ENCODE peak calls at places on chromosomes 1 and 21, in ten cellular contexts. T is IMR-90, D is A549, B is heart left ventricle, C is Peyer's patch, N is K562, Y is body of pancreas, M is GM12892, A is tibial nerve, P is H1. O is an unnamed sample.

GRCh38 chr1:58883037-58883887 is 99.4 kb upstream of the JUN start:
- DNase-seq in T (peak; percentile 97), D (peak; percentile 86), B (peak; percentile 78), C (peak; percentile 67), N (peak; percentile 41), Y (peak; percentile 70), M (no peak), A (peak; percentile 79), P (no peak), O (no peak)

GRCh38 chr1:220680085-220680687 is 10.0 kb upstream of the C1orf115 start:
- DNase-seq in T (peak; percentile 19), D (peak; percentile 51), B (no peak), C (no peak), N (peak; percentile 49), Y (peak; percentile 27), M (no peak), A (no peak), P (no peak), O (peak; percentile 29)

GRCh38 chr1:47996406-47997226 is 569 bp downstream of the TRABD2B start:
- DNase-seq in T (no peak), D (no peak), B (no peak), C (no peak), N (no peak), Y (peak; percentile 32), M (no peak), A (no peak), P (no peak), O (no peak)

GRCh38 chr1:231550448-231550781 is 21.9 kb downstream of the TSNAX start:
- DNase-seq in T (no peak), D (peak; percentile 57), B (no peak), C (no peak), N (peak; percentile 54), Y (no peak), M (no peak), A (no peak), P (no peak), O (no peak)

GRCh38 chr1:165629848-165630628 is 996 bp upstream of the MGST3 start:
- DNase-seq in T (no peak), D (no peak), B (no peak), C (no peak), N (no peak), Y (no peak), M (no peak), A (no peak), P (no peak), O (no peak)

GRCh38 chr1:182860658-182861057 is 21.5 kb downstream of the DHX9 start:
- DNase-seq in T (no peak), D (no peak), B (no peak), C (no peak), N (no peak), Y (no peak), M (no peak), A (no peak), P (no peak), O (no peak)

GRCh38 chr1:200231787-200232222 is 178.0 kb downstream of the ZNF281 start:
- DNase-seq in T (peak; percentile 45), D (no peak), B (no peak), C (no peak), N (no peak), Y (no peak), M (no peak), A (no peak), P (no peak), O (no peak)

GRCh38 chr1:117735045-117735992 is 129.5 kb downstream of the TENT5C start:
- DNase-seq in T (peak; percentile 61), D (peak; percentile 8), B (no peak), C (no peak), N (no peak), Y (no peak), M (no peak), A (peak; percentile 16), P (no peak), O (no peak)

GRCh38 chr1:242534753-242535152 is 10.3 kb upstream of the PLD5 start:
- DNase-seq in T (no peak), D (no peak), B (no peak), C (no peak), N (no peak), Y (no peak), M (no peak), A (no peak), P (no peak), O (no peak)

GRCh38 chr1:41998250-41998649 is 79.5 kb upstream of the HIVEP3 start:
- DNase-seq in T (no peak), D (no peak), B (no peak), C (no peak), N (no peak), Y (no peak), M (no peak), A (no peak), P (no peak), O (no peak)

GRCh38 chr1:31483012-31483946 is 70.3 kb downstream of the SERINC2 start:
- DNase-seq in T (peak; percentile 96), D (peak; percentile 43), B (no peak), C (no peak), N (no peak), Y (peak; percentile 30), M (no peak), A (peak; percentile 75), P (no peak), O (no peak)

GRCh38 chr21:29342394-29342957 is 43.8 kb downstream of the BACH1 start:
- DNase-seq in T (peak; percentile 99), D (peak; percentile 11), B (peak; percentile 79), C (no peak), N (no peak), Y (peak; percentile 30), M (no peak), A (peak; percentile 15), P (no peak), O (no peak)
- TF ChIP-seq POLR2A in T (peak; percentile 79), D (no peak), B (no peak), C (no peak), N (no peak), Y (no peak), M (no peak), A (no peak), P (no peak), O (no peak)

DNA sequence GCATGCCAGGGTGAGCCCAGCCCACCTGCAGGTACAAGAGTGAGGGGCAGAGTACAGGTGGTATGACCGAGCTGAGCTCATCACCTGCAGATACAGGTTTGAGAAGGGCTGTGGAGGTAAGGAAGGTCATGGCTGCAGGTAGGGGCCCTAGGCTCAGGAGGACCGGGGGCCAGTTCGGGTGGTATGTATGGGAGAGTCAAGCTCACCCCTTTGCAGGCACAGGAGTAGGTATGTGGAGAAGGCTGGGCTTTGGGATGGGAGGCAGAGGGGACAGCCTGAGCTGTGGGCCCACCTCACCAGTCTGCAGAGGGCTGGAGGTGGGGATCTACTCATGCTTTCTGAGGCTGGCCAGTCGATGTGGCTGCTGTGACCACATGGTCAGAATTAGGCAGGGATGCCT is 17.2 kb downstream of the PODN start:
- DNase-seq in T (no peak), D (no peak), B (peak; percentile 39), C (no peak), N (no peak), Y (no peak), M (no peak), A (no peak), P (no peak), O (no peak)
- TF ChIP-seq POLR2A in T (no peak), D (no peak), B (no peak), C (no peak), N (no peak), Y (no peak), M (no peak), A (no peak), P (no peak), O (no peak)

GRCh38 chr1:248306103-248306502 is 2.9 kb upstream of the OR2T12 start:
- DNase-seq in T (no peak), D (no peak), B (no peak), C (no peak), N (no peak), Y (no peak), M (no peak), A (no peak), P (no peak), O (no peak)

DNA sequence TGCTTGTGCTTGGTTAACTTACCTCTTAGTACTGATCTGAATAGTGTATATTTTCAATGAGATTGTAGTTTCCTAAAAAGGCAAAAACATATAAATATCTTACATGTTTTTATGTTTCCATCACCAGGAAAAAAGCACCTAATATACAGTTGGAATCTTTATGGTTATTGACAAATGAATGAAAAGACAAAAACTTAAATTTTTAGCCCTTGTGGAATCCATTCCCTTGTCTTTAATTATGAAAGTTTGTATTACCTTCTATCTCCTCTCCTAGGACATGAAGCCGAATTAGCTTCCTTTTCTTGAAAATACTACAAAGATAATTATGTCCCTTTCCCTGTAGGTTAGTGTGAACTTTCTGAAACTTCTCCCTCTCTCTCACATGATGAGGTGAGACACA is at the start of gene OR2T12:
- DNase-seq in T (no peak), D (no peak), B (no peak), C (no peak), N (no peak), Y (no peak), M (no peak), A (no peak), P (no peak), O (no peak)
- TF ChIP-seq POLR2A in T (no peak), D (no peak), B (no peak), C (no peak), N (no peak), Y (no peak), M (no peak), A (no peak), P (no peak), O (no peak)

DNA sequence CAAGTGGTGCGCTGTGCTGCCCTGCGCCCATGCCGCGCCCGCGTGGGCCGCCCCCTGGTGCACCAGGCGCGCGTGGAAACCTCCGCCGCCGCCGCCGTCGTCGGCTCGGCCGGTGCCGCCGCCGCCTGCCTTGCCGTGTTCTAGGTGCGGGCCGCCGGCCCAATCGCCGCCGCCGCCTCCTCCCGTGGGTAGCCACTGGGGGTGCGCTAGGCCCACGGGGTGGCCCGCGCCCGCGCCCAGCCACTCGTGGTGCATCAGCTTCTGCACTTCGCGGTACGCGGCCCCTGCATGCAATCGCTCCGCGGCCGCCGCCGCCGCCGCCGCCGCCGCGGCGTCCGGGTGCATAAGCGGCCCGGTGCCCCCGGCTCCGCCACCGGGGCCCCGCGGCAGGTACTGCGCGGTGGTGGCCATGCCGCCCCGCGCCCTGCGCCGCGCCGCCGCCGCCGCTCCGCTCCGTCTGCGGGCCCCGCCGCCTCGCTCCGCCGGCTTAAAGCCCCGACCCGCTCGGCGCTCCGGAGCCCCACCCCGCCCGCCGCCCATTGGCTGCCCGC is at the start of gene POU3F1:
- DNase-seq in T (no peak), D (no peak), B (no peak), C (no peak), N (peak; percentile 70), Y (no peak), M (no peak), A (no peak), P (no peak), O (no peak)
- TF ChIP-seq POLR2A in T (no peak), D (no peak), B (no peak), C (no peak), N (no peak), Y (no peak), M (no peak), A (peak; percentile 26), P (peak; percentile 34), O (no peak)

GRCh38 chr1:155208656-155209372 is at the start of gene MTX1:
- DNase-seq in T (peak; percentile 68), D (peak; percentile 84), B (peak; percentile 93), C (peak; percentile 88), N (peak; percentile 93), Y (peak; percentile 88), M (peak; percentile 90), A (peak; percentile 83), P (no peak), O (peak; percentile 91)
- TF ChIP-seq POLR2A in T (peak; percentile 89), D (peak; percentile 52), B (peak; percentile 49), C (peak; percentile 22), N (peak; percentile 76), Y (peak; percentile 71), M (peak; percentile 56), A (peak; percentile 4), P (peak; percentile 68), O (peak; percentile 45)

O was measured in GM12891.